ENCODE peak calls at places on chromosomes 13 and 19, in nine cellular contexts. One of them, this sample, is unnamed.

GRCh38 chr13:40082644-40083043 is 427.2 kb downstream of the COG6 start:
- DNase-seq in hepatocyte: no peak
- DNase-seq in aorta: peak; percentile 53
- DNase-seq in endodermal cell: no peak
- DNase-seq in epithelial cell of esophagus: no peak
- DNase-seq in naive thymus-derived CD4-positive, alpha-beta T cell: no peak
- DNase-seq in fibroblast of pulmonary artery: peak; percentile 94
- DNase-seq in HepG2: peak; percentile 10
- DNase-seq in epithelial cell of proximal tubule: no peak
- DNase-seq in this sample: no peak

GRCh38 chr19:920051-920857 is 3.1 kb downstream of the KISS1R start:
- DNase-seq in hepatocyte: peak; percentile 77
- DNase-seq in aorta: no peak
- DNase-seq in endodermal cell: peak; percentile 75
- DNase-seq in epithelial cell of esophagus: peak; percentile 42
- DNase-seq in naive thymus-derived CD4-positive, alpha-beta T cell: peak; percentile 77
- DNase-seq in fibroblast of pulmonary artery: peak; percentile 30
- DNase-seq in HepG2: no peak
- DNase-seq in epithelial cell of proximal tubule: no peak
- DNase-seq in this sample: no peak

GRCh38 chr19:38702278-38702677 is 42.0 kb downstream of the CAPN12 start:
- DNase-seq in hepatocyte: no peak
- DNase-seq in aorta: no peak
- DNase-seq in endodermal cell: no peak
- DNase-seq in epithelial cell of esophagus: no peak
- DNase-seq in naive thymus-derived CD4-positive, alpha-beta T cell: no peak
- DNase-seq in fibroblast of pulmonary artery: no peak
- DNase-seq in HepG2: no peak
- DNase-seq in epithelial cell of proximal tubule: no peak
- DNase-seq in this sample: no peak

GRCh38 chr19:330503-330902 is 14.1 kb downstream of the MIER2 start:
- DNase-seq in hepatocyte: no peak
- DNase-seq in aorta: no peak
- DNase-seq in endodermal cell: no peak
- DNase-seq in epithelial cell of esophagus: no peak
- DNase-seq in naive thymus-derived CD4-positive, alpha-beta T cell: no peak
- DNase-seq in fibroblast of pulmonary artery: no peak
- DNase-seq in HepG2: no peak
- DNase-seq in epithelial cell of proximal tubule: no peak
- DNase-seq in this sample: no peak

GRCh38 chr13:27955192-27955591 is 13.9 kb downstream of the CDX2 start:
- DNase-seq in hepatocyte: no peak
- DNase-seq in aorta: no peak
- DNase-seq in endodermal cell: no peak
- DNase-seq in epithelial cell of esophagus: no peak
- DNase-seq in naive thymus-derived CD4-positive, alpha-beta T cell: no peak
- DNase-seq in fibroblast of pulmonary artery: no peak
- DNase-seq in HepG2: no peak
- DNase-seq in epithelial cell of proximal tubule: no peak
- DNase-seq in this sample: no peak

GRCh38 chr13:74080762-74081161 is 53.4 kb downstream of the KLF12 start:
- DNase-seq in hepatocyte: no peak
- DNase-seq in aorta: no peak
- DNase-seq in endodermal cell: no peak
- DNase-seq in epithelial cell of esophagus: no peak
- DNase-seq in naive thymus-derived CD4-positive, alpha-beta T cell: peak; percentile 13
- DNase-seq in fibroblast of pulmonary artery: no peak
- DNase-seq in HepG2: no peak
- DNase-seq in epithelial cell of proximal tubule: no peak
- DNase-seq in this sample: no peak

GRCh38 chr19:24033962-24034342 is 53.0 kb upstream of the ZNF254 start:
- DNase-seq in hepatocyte: peak; percentile 73
- DNase-seq in aorta: peak; percentile 64
- DNase-seq in endodermal cell: no peak
- DNase-seq in epithelial cell of esophagus: peak; percentile 81
- DNase-seq in naive thymus-derived CD4-positive, alpha-beta T cell: peak; percentile 40
- DNase-seq in fibroblast of pulmonary artery: peak; percentile 68
- DNase-seq in HepG2: peak; percentile 41
- DNase-seq in epithelial cell of proximal tubule: peak; percentile 22
- DNase-seq in this sample: peak; percentile 28

GRCh38 chr19:7986321-7987083 is 18.9 kb downstream of the ELAVL1 start:
- DNase-seq in hepatocyte: no peak
- DNase-seq in aorta: no peak
- DNase-seq in endodermal cell: no peak
- DNase-seq in epithelial cell of esophagus: peak; percentile 73
- DNase-seq in naive thymus-derived CD4-positive, alpha-beta T cell: no peak
- DNase-seq in fibroblast of pulmonary artery: peak; percentile 68
- DNase-seq in HepG2: no peak
- DNase-seq in epithelial cell of proximal tubule: peak; percentile 51
- DNase-seq in this sample: no peak

GRCh38 chr19:35641515-35642151 is at the start of gene ETV2:
- DNase-seq in hepatocyte: no peak
- DNase-seq in aorta: no peak
- DNase-seq in endodermal cell: peak; percentile 80
- DNase-seq in epithelial cell of esophagus: no peak
- DNase-seq in naive thymus-derived CD4-positive, alpha-beta T cell: no peak
- DNase-seq in fibroblast of pulmonary artery: peak; percentile 63
- DNase-seq in HepG2: no peak
- DNase-seq in epithelial cell of proximal tubule: no peak
- DNase-seq in this sample: no peak

GRCh38 chr19:48715681-48716171 is 3.8 kb downstream of the MAMSTR start:
- DNase-seq in hepatocyte: peak; percentile 25
- DNase-seq in aorta: no peak
- DNase-seq in endodermal cell: peak; percentile 54
- DNase-seq in epithelial cell of esophagus: no peak
- DNase-seq in naive thymus-derived CD4-positive, alpha-beta T cell: no peak
- DNase-seq in fibroblast of pulmonary artery: no peak
- DNase-seq in HepG2: no peak
- DNase-seq in epithelial cell of proximal tubule: no peak
- DNase-seq in this sample: peak; percentile 63

GRCh38 chr19:30227071-30227621 is 145.0 kb upstream of the ZNF536 start:
- DNase-seq in hepatocyte: peak; percentile 27
- DNase-seq in aorta: no peak
- DNase-seq in endodermal cell: peak; percentile 70
- DNase-seq in epithelial cell of esophagus: no peak
- DNase-seq in naive thymus-derived CD4-positive, alpha-beta T cell: no peak
- DNase-seq in fibroblast of pulmonary artery: peak; percentile 5
- DNase-seq in HepG2: no peak
- DNase-seq in epithelial cell of proximal tubule: no peak
- DNase-seq in this sample: no peak

GRCh38 chr19:30226464-30227070 is 145.6 kb upstream of the ZNF536 start:
- DNase-seq in hepatocyte: peak; percentile 23
- DNase-seq in aorta: no peak
- DNase-seq in endodermal cell: peak; percentile 68
- DNase-seq in epithelial cell of esophagus: no peak
- DNase-seq in naive thymus-derived CD4-positive, alpha-beta T cell: no peak
- DNase-seq in fibroblast of pulmonary artery: no peak
- DNase-seq in HepG2: no peak
- DNase-seq in epithelial cell of proximal tubule: no peak
- DNase-seq in this sample: no peak

GRCh38 chr19:30224689-30225606 is 147.2 kb upstream of the ZNF536 start:
- DNase-seq in hepatocyte: peak; percentile 22
- DNase-seq in aorta: no peak
- DNase-seq in endodermal cell: peak; percentile 63
- DNase-seq in epithelial cell of esophagus: no peak
- DNase-seq in naive thymus-derived CD4-positive, alpha-beta T cell: no peak
- DNase-seq in fibroblast of pulmonary artery: no peak
- DNase-seq in HepG2: no peak
- DNase-seq in epithelial cell of proximal tubule: no peak
- DNase-seq in this sample: no peak

GRCh38 chr19:30223866-30224688 is 148.1 kb upstream of the ZNF536 start:
- DNase-seq in hepatocyte: no peak
- DNase-seq in aorta: no peak
- DNase-seq in endodermal cell: no peak
- DNase-seq in epithelial cell of esophagus: no peak
- DNase-seq in naive thymus-derived CD4-positive, alpha-beta T cell: no peak
- DNase-seq in fibroblast of pulmonary artery: no peak
- DNase-seq in HepG2: no peak
- DNase-seq in epithelial cell of proximal tubule: no peak
- DNase-seq in this sample: no peak

DNA sequence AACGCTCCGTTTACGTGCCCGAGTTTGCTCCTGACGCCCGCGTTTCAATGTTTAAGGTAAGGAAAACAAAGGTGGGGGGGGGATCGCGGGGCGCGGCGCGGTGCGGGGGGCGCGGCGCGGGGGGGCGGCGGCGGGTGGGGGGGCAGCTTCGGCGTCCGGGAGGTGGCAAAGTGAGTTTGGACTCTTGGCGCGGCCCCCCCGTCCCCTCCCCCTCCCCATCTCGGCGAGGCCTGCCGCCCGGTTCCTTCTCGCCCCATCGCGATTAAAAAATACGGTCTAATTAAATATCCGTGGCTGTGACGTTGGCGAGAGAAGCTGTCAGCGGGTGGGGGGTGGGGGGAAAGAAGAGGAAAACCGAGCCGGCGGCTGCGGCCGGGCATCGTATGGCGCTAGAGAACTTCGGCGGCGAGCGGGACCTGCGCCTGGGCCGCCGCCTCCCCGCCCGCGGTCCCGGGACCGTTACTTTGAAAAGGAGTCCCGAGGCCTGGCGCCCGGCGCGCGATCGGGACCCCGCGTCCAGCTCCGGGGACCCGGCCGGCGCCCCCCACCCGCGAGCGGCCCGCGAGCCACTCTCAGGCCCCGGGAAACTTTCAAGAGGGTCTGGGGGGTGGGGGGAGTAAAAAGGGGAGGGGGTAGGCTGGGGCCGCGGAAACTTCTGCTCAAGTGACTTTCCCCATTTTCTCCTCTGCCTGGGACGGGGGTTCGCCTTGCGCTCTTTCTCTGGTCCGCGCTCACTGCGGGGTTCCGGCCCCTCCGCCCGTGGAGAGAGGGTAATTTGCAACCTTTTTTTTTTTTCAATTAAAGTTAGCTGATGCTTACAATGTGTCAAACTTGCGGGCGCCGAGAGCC is 146.3 kb upstream of the ZNF536 start:
- DNase-seq in hepatocyte: peak; percentile 33
- DNase-seq in aorta: no peak
- DNase-seq in endodermal cell: no peak
- DNase-seq in epithelial cell of esophagus: no peak
- DNase-seq in naive thymus-derived CD4-positive, alpha-beta T cell: no peak
- DNase-seq in fibroblast of pulmonary artery: no peak
- DNase-seq in HepG2: no peak
- DNase-seq in epithelial cell of proximal tubule: no peak
- DNase-seq in this sample: no peak
- H3K4me3 ChIP-seq in hepatocyte: peak overlapping the region; percentile 91
- H3K4me3 ChIP-seq in aorta: peak overlapping the region; percentile 45
- H3K4me3 ChIP-seq in endodermal cell: no peak overlapping the region
- H3K4me3 ChIP-seq in epithelial cell of esophagus: no peak overlapping the region
- H3K4me3 ChIP-seq in naive thymus-derived CD4-positive, alpha-beta T cell: no peak overlapping the region
- H3K4me3 ChIP-seq in fibroblast of pulmonary artery: no peak overlapping the region
- H3K4me3 ChIP-seq in HepG2: no peak overlapping the region
- H3K4me3 ChIP-seq in epithelial cell of proximal tubule: no peak overlapping the region
- H3K4me3 ChIP-seq in this sample: no peak overlapping the region

DNA sequence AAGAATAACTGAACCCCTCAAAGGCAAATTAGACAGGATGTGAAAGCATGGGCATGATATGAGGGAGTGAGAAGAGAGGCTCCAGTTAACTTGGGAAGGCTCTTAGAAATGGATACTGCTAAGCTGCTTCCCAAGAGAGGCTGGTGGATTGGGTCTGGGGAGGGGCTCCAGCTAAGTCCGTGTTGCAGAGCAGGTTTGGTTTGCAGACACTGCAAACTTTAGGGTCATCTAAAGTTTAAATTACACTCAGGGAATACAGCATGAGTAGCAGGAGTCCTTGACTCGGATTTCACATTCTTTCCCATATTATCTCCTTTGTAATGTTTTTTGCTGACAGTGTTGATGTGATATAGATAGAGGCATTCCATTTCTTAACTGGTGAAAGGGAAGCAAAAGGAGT is 31.8 kb downstream of the SGCG start:
- DNase-seq in hepatocyte: peak; percentile 21
- DNase-seq in aorta: no peak
- DNase-seq in endodermal cell: no peak
- DNase-seq in epithelial cell of esophagus: peak; percentile 4
- DNase-seq in naive thymus-derived CD4-positive, alpha-beta T cell: no peak
- DNase-seq in fibroblast of pulmonary artery: peak; percentile 7
- DNase-seq in HepG2: no peak
- DNase-seq in epithelial cell of proximal tubule: no peak
- DNase-seq in this sample: no peak
- H3K4me3 ChIP-seq in hepatocyte: no peak overlapping the region
- H3K4me3 ChIP-seq in aorta: no peak overlapping the region
- H3K4me3 ChIP-seq in endodermal cell: no peak overlapping the region
- H3K4me3 ChIP-seq in epithelial cell of esophagus: no peak overlapping the region
- H3K4me3 ChIP-seq in naive thymus-derived CD4-positive, alpha-beta T cell: no peak overlapping the region
- H3K4me3 ChIP-seq in fibroblast of pulmonary artery: no peak overlapping the region
- H3K4me3 ChIP-seq in HepG2: no peak overlapping the region
- H3K4me3 ChIP-seq in epithelial cell of proximal tubule: no peak overlapping the region
- H3K4me3 ChIP-seq in this sample: no peak overlapping the region

GRCh38 chr19:44592451-44592890 is 20.9 kb upstream of the IGSF23 start:
- DNase-seq in hepatocyte: peak; percentile 57
- DNase-seq in aorta: no peak
- DNase-seq in endodermal cell: no peak
- DNase-seq in epithelial cell of esophagus: peak; percentile 61
- DNase-seq in naive thymus-derived CD4-positive, alpha-beta T cell: no peak
- DNase-seq in fibroblast of pulmonary artery: no peak
- DNase-seq in HepG2: no peak
- DNase-seq in epithelial cell of proximal tubule: no peak
- DNase-seq in this sample: no peak

GRCh38 chr19:44585371-44586141 is 27.8 kb upstream of the IGSF23 start:
- DNase-seq in hepatocyte: no peak
- DNase-seq in aorta: no peak
- DNase-seq in endodermal cell: no peak
- DNase-seq in epithelial cell of esophagus: peak; percentile 59
- DNase-seq in naive thymus-derived CD4-positive, alpha-beta T cell: no peak
- DNase-seq in fibroblast of pulmonary artery: peak; percentile 61
- DNase-seq in HepG2: no peak
- DNase-seq in epithelial cell of proximal tubule: no peak
- DNase-seq in this sample: no peak

GRCh38 chr19:44590245-44591059 is 22.9 kb upstream of the IGSF23 start:
- DNase-seq in hepatocyte: no peak
- DNase-seq in aorta: no peak
- DNase-seq in endodermal cell: no peak
- DNase-seq in epithelial cell of esophagus: no peak
- DNase-seq in naive thymus-derived CD4-positive, alpha-beta T cell: no peak
- DNase-seq in fibroblast of pulmonary artery: no peak
- DNase-seq in HepG2: no peak
- DNase-seq in epithelial cell of proximal tubule: no peak
- DNase-seq in this sample: no peak

GRCh38 chr19:44587863-44588752 is 25.3 kb upstream of the IGSF23 start:
- DNase-seq in hepatocyte: peak; percentile 55
- DNase-seq in aorta: no peak
- DNase-seq in endodermal cell: no peak
- DNase-seq in epithelial cell of esophagus: peak; percentile 89
- DNase-seq in naive thymus-derived CD4-positive, alpha-beta T cell: no peak
- DNase-seq in fibroblast of pulmonary artery: peak; percentile 89
- DNase-seq in HepG2: peak; percentile 51
- DNase-seq in epithelial cell of proximal tubule: peak; percentile 91
- DNase-seq in this sample: no peak

GRCh38 chr19:44588753-44589112 is 24.6 kb upstream of the IGSF23 start:
- DNase-seq in hepatocyte: peak; percentile 49
- DNase-seq in aorta: no peak
- DNase-seq in endodermal cell: no peak
- DNase-seq in epithelial cell of esophagus: no peak
- DNase-seq in naive thymus-derived CD4-positive, alpha-beta T cell: no peak
- DNase-seq in fibroblast of pulmonary artery: no peak
- DNase-seq in HepG2: no peak
- DNase-seq in epithelial cell of proximal tubule: peak; percentile 56
- DNase-seq in this sample: no peak
- H3K4me3 ChIP-seq in hepatocyte: no peak overlapping the region
- H3K4me3 ChIP-seq in aorta: no peak overlapping the region
- H3K4me3 ChIP-seq in endodermal cell: no peak overlapping the region
- H3K4me3 ChIP-seq in epithelial cell of esophagus: no peak overlapping the region
- H3K4me3 ChIP-seq in naive thymus-derived CD4-positive, alpha-beta T cell: no peak overlapping the region
- H3K4me3 ChIP-seq in fibroblast of pulmonary artery: no peak overlapping the region
- H3K4me3 ChIP-seq in HepG2: no peak overlapping the region
- H3K4me3 ChIP-seq in epithelial cell of proximal tubule: no peak overlapping the region
- H3K4me3 ChIP-seq in this sample: no peak overlapping the region

GRCh38 chr19:21604351-21604926 is 99.0 kb downstream of the ZNF429 start:
- DNase-seq in hepatocyte: no peak
- DNase-seq in aorta: no peak
- DNase-seq in endodermal cell: peak; percentile 47
- DNase-seq in epithelial cell of esophagus: peak; percentile 20
- DNase-seq in naive thymus-derived CD4-positive, alpha-beta T cell: peak; percentile 47
- DNase-seq in fibroblast of pulmonary artery: no peak
- DNase-seq in HepG2: no peak
- DNase-seq in epithelial cell of proximal tubule: no peak
- DNase-seq in this sample: no peak
- H3K4me3 ChIP-seq in hepatocyte: peak overlapping the region; percentile 33
- H3K4me3 ChIP-seq in aorta: peak overlapping the region; percentile 65
- H3K4me3 ChIP-seq in endodermal cell: no peak overlapping the region
- H3K4me3 ChIP-seq in epithelial cell of esophagus: peak overlapping the region; percentile 40
- H3K4me3 ChIP-seq in naive thymus-derived CD4-positive, alpha-beta T cell: peak overlapping the region; percentile 65
- H3K4me3 ChIP-seq in fibroblast of pulmonary artery: peak overlapping the region; percentile 37
- H3K4me3 ChIP-seq in HepG2: peak overlapping the region; percentile 66
- H3K4me3 ChIP-seq in epithelial cell of proximal tubule: peak overlapping the region; percentile 53
- H3K4me3 ChIP-seq in this sample: peak overlapping the region; percentile 42